ENCODE peak calls at places on chromosomes 7 and 10, in ten cellular contexts. V, G, B, C, F, P, K, Z, U and Y are unnamed samples.

GRCh38 chr7:149707448-149707886 is 65.9 kb downstream of the ZNF467 start:
- DNase-seq in V (no peak), G (no peak), B (no peak), C (no peak), F (no peak), P (no peak), K (no peak), Z (no peak), U (no peak), Y (no peak)

GRCh38 chr7:155032978-155033377 is 30.1 kb upstream of the PAXIP1 start:
- DNase-seq in V (no peak), G (no peak), B (no peak), C (no peak), F (no peak), P (no peak), K (no peak), Z (no peak), U (no peak), Y (no peak)

GRCh38 chr7:463362-464176 is 56.1 kb downstream of the PDGFA start:
- DNase-seq in V (no peak), G (no peak), B (peak), C (peak), F (no peak), P (no peak), K (no peak), Z (no peak), U (no peak), Y (no peak)

GRCh38 chr10:11270135-11270857 is 252.6 kb downstream of the CELF2 start:
- DNase-seq in V (peak), G (peak), B (peak), C (peak), F (peak), P (no peak), K (peak), Z (peak), U (peak), Y (peak)

GRCh38 chr7:108459922-108460551 is 3.8 kb upstream of the NRCAM start:
- DNase-seq in V (no peak), G (peak), B (peak), C (peak), F (no peak), P (peak), K (no peak), Z (no peak), U (no peak), Y (peak)

GRCh38 chr7:116859323-116859722 is 3.1 kb upstream of the CAPZA2 start:
- DNase-seq in V (no peak), G (no peak), B (no peak), C (no peak), F (no peak), P (no peak), K (no peak), Z (peak), U (no peak), Y (no peak)

GRCh38 chr10:131869344-131869743 is 31.5 kb upstream of the PPP2R2D start:
- DNase-seq in V (no peak), G (no peak), B (no peak), C (no peak), F (no peak), P (no peak), K (no peak), Z (no peak), U (no peak), Y (no peak)

GRCh38 chr10:154348-154747 is 19.1 kb downstream of the ZMYND11 start:
- DNase-seq in V (no peak), G (no peak), B (peak), C (peak), F (no peak), P (no peak), K (no peak), Z (no peak), U (no peak), Y (no peak)

GRCh38 chr10:10994360-10994759 is 23.3 kb upstream of the CELF2 start:
- DNase-seq in V (no peak), G (no peak), B (no peak), C (no peak), F (no peak), P (no peak), K (no peak), Z (no peak), U (no peak), Y (no peak)

GRCh38 chr7:92835851-92836488 is 403 bp downstream of the CDK6 start:
- DNase-seq in V (peak), G (no peak), B (peak), C (peak), F (no peak), P (peak), K (peak), Z (no peak), U (no peak), Y (peak)

GRCh38 chr10:78476156-78476555 is 442.5 kb downstream of the RPS24 start:
- DNase-seq in V (no peak), G (no peak), B (no peak), C (no peak), F (no peak), P (no peak), K (no peak), Z (no peak), U (no peak), Y (no peak)

GRCh38 chr10:100743626-100744135 is 1.7 kb upstream of the PAX2 start:
- DNase-seq in V (peak), G (no peak), B (peak), C (peak), F (no peak), P (peak), K (no peak), Z (peak), U (no peak), Y (peak)

GRCh38 chr7:73701357-73701995 is 18.0 kb downstream of the STX1A start:
- DNase-seq in V (no peak), G (no peak), B (peak), C (peak), F (peak), P (peak), K (no peak), Z (no peak), U (no peak), Y (peak)

GRCh38 chr10:71029411-71029881 is 141.1 kb upstream of the PCBD1 start:
- DNase-seq in V (no peak), G (no peak), B (no peak), C (no peak), F (no peak), P (no peak), K (no peak), Z (no peak), U (no peak), Y (no peak)

GRCh38 chr10:84548869-84549268 is 220.5 kb downstream of the CCSER2 start:
- DNase-seq in V (no peak), G (no peak), B (no peak), C (peak), F (no peak), P (no peak), K (no peak), Z (no peak), U (no peak), Y (no peak)

GRCh38 chr7:98852826-98853225 is 17.0 kb downstream of the TMEM130 start:
- DNase-seq in V (no peak), G (no peak), B (no peak), C (no peak), F (no peak), P (no peak), K (no peak), Z (no peak), U (no peak), Y (no peak)

GRCh38 chr10:61397175-61397986 is 55.8 kb downstream of the TMEM26 start:
- DNase-seq in V (no peak), G (no peak), B (no peak), C (no peak), F (no peak), P (no peak), K (no peak), Z (no peak), U (no peak), Y (no peak)

GRCh38 chr10:6269953-6270867 is 67.5 kb downstream of the PFKFB3 start:
- DNase-seq in V (peak), G (no peak), B (peak), C (peak), F (no peak), P (peak), K (no peak), Z (peak), U (peak), Y (peak)

GRCh38 chr10:26437637-26438461 is at the start of gene APBB1IP:
- DNase-seq in V (peak), G (no peak), B (peak), C (peak), F (no peak), P (peak), K (peak), Z (no peak), U (no peak), Y (peak)

GRCh38 chr10:120423350-120424197 is 33.5 kb upstream of the PLPP4 start:
- DNase-seq in V (peak), G (peak), B (peak), C (peak), F (peak), P (peak), K (no peak), Z (no peak), U (no peak), Y (peak)

GRCh38 chr10:32367793-32368453 is 21.0 kb upstream of the EPC1 start:
- DNase-seq in V (peak), G (peak), B (peak), C (peak), F (peak), P (no peak), K (peak), Z (no peak), U (peak), Y (peak)

GRCh38 chr10:75770634-75771081 is 339.2 kb downstream of the LRMDA start:
- DNase-seq in V (no peak), G (no peak), B (no peak), C (no peak), F (no peak), P (no peak), K (no peak), Z (no peak), U (no peak), Y (no peak)

GRCh38 chr10:64071218-64071617 is 550.0 kb downstream of the REEP3 start:
- DNase-seq in V (no peak), G (no peak), B (no peak), C (no peak), F (no peak), P (no peak), K (no peak), Z (no peak), U (no peak), Y (no peak)

GRCh38 chr10:30459283-30459682 is 25.3 kb downstream of the MAP3K8 start:
- DNase-seq in V (no peak), G (no peak), B (no peak), C (no peak), F (no peak), P (no peak), K (no peak), Z (no peak), U (no peak), Y (no peak)

GRCh38 chr10:33335550-33335799 is 1.0 kb upstream of the NRP1 start:
- DNase-seq in V (no peak), G (no peak), B (no peak), C (no peak), F (no peak), P (peak), K (no peak), Z (no peak), U (no peak), Y (peak)

GRCh38 chr10:97892961-97893360 is 43.3 kb downstream of the GOLGA7B start:
- DNase-seq in V (no peak), G (no peak), B (no peak), C (no peak), F (no peak), P (no peak), K (no peak), Z (no peak), U (no peak), Y (no peak)

GRCh38 chr10:77548671-77549070 is 88.9 kb downstream of the KCNMA1 start:
- DNase-seq in V (no peak), G (no peak), B (no peak), C (no peak), F (no peak), P (no peak), K (no peak), Z (no peak), U (no peak), Y (no peak)

GRCh38 chr7:64686493-64687184 is 20.7 kb downstream of the ZNF107 start:
- DNase-seq in V (no peak), G (no peak), B (peak), C (peak), F (no peak), P (no peak), K (no peak), Z (no peak), U (no peak), Y (no peak)

GRCh38 chr7:32518534-32519140 is 23.3 kb downstream of the AVL9 start:
- DNase-seq in V (no peak), G (no peak), B (no peak), C (no peak), F (no peak), P (no peak), K (no peak), Z (peak), U (no peak), Y (no peak)

GRCh38 chr7:20440472-20441105 is 109.9 kb downstream of the ITGB8 start:
- DNase-seq in V (peak), G (no peak), B (peak), C (peak), F (peak), P (no peak), K (no peak), Z (peak), U (no peak), Y (no peak)